ENCODE peak calls at places on chromosome 10, in six cellular contexts. G is GM12865, O is upper lobe of right lung, U is sigmoid colon, L is AG04450, M is GM20000. P is an unnamed sample.

GRCh38 chr10:3716093-3716492 is 68.9 kb downstream of the KLF6 start:
- DNase-seq in L (no peak), O (no peak), M (no peak), G (no peak), U (no peak), P (no peak)

GRCh38 chr10:90470971-90471370 is 386.9 kb downstream of the HTR7 start:
- DNase-seq in G (no peak), U (no peak), L (no peak), O (no peak), M (no peak), P (no peak)

GRCh38 chr10:44589931-44590330 is 205.0 kb upstream of the CXCL12 start:
- DNase-seq in G (no peak), O (no peak), U (no peak), L (no peak), M (no peak), P (no peak)

GRCh38 chr10:109974509-109975191 is 33.1 kb upstream of the ADD3 start:
- DNase-seq in M (no peak), G (no peak), O (no peak), L (no peak), U (no peak), P (no peak)

GRCh38 chr10:71631007-71631859 is 88.3 kb downstream of the C10orf105 start:
- DNase-seq in L (no peak), U (no peak), O (no peak), M (no peak), G (no peak), P (no peak)

GRCh38 chr10:113540845-113541553 is 11.9 kb upstream of the HABP2 start:
- DNase-seq in U (no peak), O (no peak), L (no peak), M (no peak), G (no peak), P (no peak)

GRCh38 chr10:43278216-43278615 is 11.4 kb upstream of the RASGEF1A start:
- DNase-seq in U (no peak), G (no peak), M (no peak), O (no peak), L (no peak), P (no peak)

GRCh38 chr10:52400564-52400963 is 86.5 kb downstream of the DKK1 start:
- DNase-seq in U (no peak), O (no peak), M (no peak), G (no peak), L (no peak), P (no peak)

GRCh38 chr10:130453721-130454542 is 317.7 kb downstream of the GLRX3 start:
- DNase-seq in O (no peak), G (no peak), L (no peak), U (no peak), M (no peak), P (no peak)

GRCh38 chr10:13589316-13589715 is 2.6 kb downstream of the PRPF18 start:
- DNase-seq in U (no peak), O (no peak), M (no peak), L (no peak), G (no peak), P (no peak)
- TF ChIP-seq CTCF in U (no peak), O (no peak), M (no peak), L (peak), G (no peak), P (peak)

GRCh38 chr10:5812283-5813090 is 747 bp downstream of the GDI2 start:
- DNase-seq in O (peak), L (no peak), G (peak), M (no peak), U (peak), P (peak)

GRCh38 chr10:5814110-5815107 is 1.2 kb upstream of the GDI2 start:
- DNase-seq in G (peak), M (no peak), U (no peak), O (no peak), L (no peak), P (no peak)

GRCh38 chr10:5813341-5814109 is at the start of gene GDI2:
- DNase-seq in G (peak), M (peak), U (peak), O (peak), L (peak), P (peak)

GRCh38 chr10:5811387-5811821 is 1.8 kb downstream of the GDI2 start:
- DNase-seq in U (no peak), M (no peak), O (no peak), L (no peak), G (peak), P (no peak)

DNA sequence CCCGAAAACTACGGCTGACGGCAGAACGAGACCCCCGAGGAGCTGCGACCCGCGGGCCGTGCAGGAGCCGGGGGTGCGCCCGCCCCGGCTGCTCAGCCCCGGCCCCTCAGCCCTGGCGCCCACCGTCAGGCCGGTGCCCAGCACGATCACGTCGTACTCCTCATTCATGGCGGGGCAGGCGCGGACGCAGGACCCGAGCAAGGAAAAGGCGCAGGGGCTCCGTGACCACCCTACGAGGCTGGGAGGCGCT is 218 bp downstream of the GDI2 start:
- DNase-seq in G (no peak), M (no peak), U (no peak), O (no peak), L (no peak), P (no peak)
- TF ChIP-seq CTCF in G (no peak), M (no peak), U (no peak), O (no peak), L (no peak), P (no peak)

GRCh38 chr10:29746080-29746797 is 111.5 kb upstream of the SVIL start:
- DNase-seq in G (no peak), U (peak), L (no peak), O (no peak), M (no peak), P (no peak)
- TF ChIP-seq CTCF in G (no peak), U (no peak), L (no peak), O (no peak), M (no peak), P (no peak)

DNA sequence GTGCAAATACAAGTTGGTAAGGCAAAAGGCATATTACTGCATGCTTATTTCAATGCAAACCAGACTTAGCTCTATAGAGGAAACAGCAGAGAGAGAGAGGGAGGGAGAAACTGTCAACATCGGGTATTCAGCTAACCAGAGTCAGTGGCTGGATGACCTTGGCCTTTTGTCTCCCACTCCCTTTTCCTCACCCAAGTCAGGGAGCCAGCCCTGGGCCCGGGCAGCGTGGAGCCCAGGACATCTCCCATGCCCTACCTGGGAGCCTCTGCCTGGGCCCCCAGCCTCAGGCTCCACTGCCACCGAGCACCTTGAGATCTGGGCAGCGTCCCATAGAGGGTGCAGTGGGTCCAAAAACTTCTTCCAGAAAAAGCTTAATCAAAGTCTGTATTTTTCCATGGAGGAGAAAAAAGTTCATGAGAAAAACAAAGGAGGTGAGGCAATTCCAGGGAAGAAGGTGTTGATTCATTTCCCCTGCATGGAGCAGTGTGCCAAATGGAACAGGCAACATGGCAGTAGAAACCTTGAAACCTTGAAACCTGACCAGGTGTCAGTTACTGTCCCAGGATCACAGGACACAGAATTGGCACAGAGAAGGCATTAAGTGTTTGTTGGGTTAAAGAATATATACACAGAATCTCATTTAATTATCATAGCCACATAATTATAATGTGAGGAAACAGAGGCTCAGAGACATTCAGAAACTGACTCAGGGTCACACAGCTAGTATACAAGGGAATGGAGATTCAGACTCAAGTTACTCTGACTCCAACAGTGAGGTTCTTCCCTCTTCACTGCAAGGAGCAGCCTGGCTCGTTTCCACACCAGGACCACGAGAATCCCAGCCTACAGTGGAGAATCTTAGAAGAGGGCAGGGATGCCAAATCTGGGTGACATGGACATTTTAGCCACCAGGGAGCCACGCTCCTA is 5.8 kb upstream of the NCOA4 start:
- DNase-seq in O (no peak), M (no peak), U (no peak), L (no peak), G (no peak), P (no peak)
- TF ChIP-seq CTCF in O (no peak), M (no peak), U (no peak), L (no peak), G (no peak), P (no peak)

DNA sequence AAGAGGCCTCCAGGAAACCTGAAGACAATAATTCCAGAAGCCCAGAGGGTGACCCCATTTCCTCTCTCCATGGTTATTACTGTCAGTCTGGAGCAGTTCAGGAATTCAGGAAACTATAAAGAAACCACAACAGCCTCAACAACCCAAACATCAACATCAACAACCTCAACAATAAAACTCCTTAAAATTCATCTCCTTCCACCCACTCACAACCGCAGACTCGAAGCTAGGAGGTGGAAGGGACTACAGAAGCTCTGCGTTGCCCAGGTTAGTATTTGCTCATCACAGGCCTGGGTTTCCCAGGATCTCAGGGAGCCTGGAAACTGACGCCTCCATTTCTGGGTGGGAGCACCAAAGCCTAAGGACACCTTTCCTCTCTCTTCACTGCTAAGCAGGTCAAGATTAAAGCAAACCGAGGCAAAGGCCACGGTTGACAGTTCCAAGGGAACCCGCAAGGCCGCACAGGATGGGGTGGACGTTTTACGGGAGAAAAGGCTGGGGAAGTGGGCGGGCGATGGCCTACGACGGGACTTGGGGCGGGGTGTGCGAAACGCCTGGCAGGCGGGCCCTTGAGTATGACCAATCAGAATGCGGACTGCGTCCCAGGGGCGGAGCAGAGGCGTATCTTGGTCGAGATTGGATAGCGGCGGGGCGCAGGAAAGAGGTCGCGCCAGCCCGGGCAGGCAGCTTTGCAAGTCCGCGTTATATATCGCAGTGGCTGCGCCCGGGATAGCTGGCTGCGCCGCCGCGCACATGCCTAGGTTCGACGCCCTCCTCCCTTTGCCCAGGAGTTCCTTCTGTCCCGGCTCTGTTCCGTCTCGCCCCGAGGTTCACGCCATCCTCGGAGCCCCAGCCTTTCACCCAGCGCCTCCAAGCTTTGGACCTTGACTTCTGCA is at the start of gene ELOVL3:
- DNase-seq in G (peak), M (peak), L (peak), O (peak), U (peak), P (peak)
- TF ChIP-seq CTCF in G (no peak), M (no peak), L (no peak), O (no peak), U (no peak), P (no peak)

DNA sequence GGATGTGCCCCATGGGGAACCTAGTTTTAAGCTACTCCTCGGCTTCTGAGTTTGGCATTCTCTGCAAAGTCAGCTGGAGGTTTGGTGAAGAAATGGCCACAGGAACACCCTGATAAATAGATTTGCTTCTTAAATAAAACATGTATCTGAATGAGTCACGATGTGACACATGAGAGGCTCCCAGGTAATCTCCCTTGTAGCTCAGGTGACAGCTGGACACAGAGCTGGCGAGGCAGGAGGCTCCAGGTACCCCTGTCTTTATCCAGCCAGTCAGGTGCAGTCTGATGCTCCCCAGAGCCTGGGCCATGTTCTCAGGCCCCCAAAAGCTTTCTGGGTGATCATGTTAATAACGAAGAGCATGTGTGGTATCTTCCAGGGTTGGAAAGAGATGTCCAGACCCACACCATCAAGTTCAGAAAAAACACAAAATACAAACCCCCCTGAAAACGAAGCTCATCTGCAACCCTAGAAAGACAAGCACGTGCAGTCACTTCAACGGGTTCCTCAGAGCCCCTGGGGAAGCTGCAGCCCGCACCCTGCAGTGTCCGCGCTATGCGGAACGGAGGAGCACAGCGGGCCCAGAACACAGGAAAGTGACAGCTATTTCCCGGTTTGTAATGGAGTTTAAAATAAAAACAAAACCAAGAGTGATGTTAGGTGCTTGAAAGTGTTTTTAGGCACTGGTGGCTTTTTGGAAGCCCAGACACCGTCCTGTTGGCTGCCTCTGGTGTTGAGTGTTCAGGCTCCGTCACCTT is 69.4 kb downstream of the ZRANB1 start:
- DNase-seq in M (no peak), O (no peak), U (no peak), G (no peak), L (no peak), P (no peak)
- TF ChIP-seq CTCF in M (no peak), O (no peak), U (no peak), G (no peak), L (no peak), P (no peak)